ENCODE peak calls at places on chromosome 16, in four cellular contexts. L is EL, Q is NCI-H2081, T is endothelial cell. Z is an unnamed sample.

GRCh38 chr16:82241469-82242052 is 71.5 kb upstream of the MPHOSPH6 start:
- DNase-seq in T (no peak), L (no peak), Q (no peak), Z (no peak)

GRCh38 chr16:30761427-30761927 is 385 bp downstream of the CFAP119 start:
- DNase-seq in Q (no peak), T (peak; percentile 54), L (peak; percentile 50), Z (no peak)

GRCh38 chr16:10180771-10181163 is 1.5 kb downstream of the GRIN2A start:
- DNase-seq in L (peak; percentile 36), Q (no peak), T (peak; percentile 80), Z (no peak)

GRCh38 chr16:51592013-51592501 is 441.0 kb upstream of the SALL1 start:
- DNase-seq in L (no peak), T (no peak), Q (no peak), Z (no peak)

GRCh38 chr16:57645691-57646387 is 17.4 kb downstream of the ADGRG1 start:
- DNase-seq in Q (no peak), T (peak; percentile 24), L (peak; percentile 65), Z (peak; percentile 40)

GRCh38 chr16:86545927-86546637 is 9.0 kb downstream of the MTHFSD start:
- DNase-seq in Q (no peak), T (no peak), L (no peak), Z (no peak)

GRCh38 chr16:48054881-48055601 is 100.8 kb downstream of the ABCC12 start:
- DNase-seq in T (peak; percentile 56), Q (peak; percentile 24), L (peak; percentile 63), Z (peak; percentile 63)

GRCh38 chr16:66256919-66257318 is 109.6 kb upstream of the CDH5 start:
- DNase-seq in Q (no peak), L (no peak), T (no peak), Z (no peak)

GRCh38 chr16:53094013-53094630 is 39.3 kb downstream of the CHD9 start:
- DNase-seq in Q (peak; percentile 38), T (peak; percentile 37), L (no peak), Z (no peak)

GRCh38 chr16:27966756-27967155 is 96.8 kb downstream of the GSG1L start:
- DNase-seq in T (no peak), L (no peak), Q (no peak), Z (no peak)

GRCh38 chr16:89701425-89702406 is at the start of gene SPATA2L:
- DNase-seq in L (peak; percentile 90), Q (peak; percentile 94), T (peak; percentile 91), Z (peak; percentile 61)

GRCh38 chr16:73033271-73033998 is 14.5 kb downstream of the ZFHX3 start:
- DNase-seq in Q (no peak), L (no peak), T (no peak), Z (no peak)

GRCh38 chr16:3431779-3432219 is 11.5 kb downstream of the ZNF597 start:
- DNase-seq in T (no peak), L (peak; percentile 17), Q (no peak), Z (peak; percentile 62)

GRCh38 chr16:89050868-89051311 is 42.8 kb upstream of the ACSF3 start:
- DNase-seq in T (no peak), Q (no peak), L (no peak), Z (no peak)

GRCh38 chr16:89495121-89495520 is 4.8 kb upstream of the ANKRD11 start:
- DNase-seq in Q (no peak), T (no peak), L (peak; percentile 57), Z (peak; percentile 82)

Z was measured in AG10803.